ENCODE peak calls at places on chromosomes 12 and 14, in six cellular contexts. J, C, Y, A, P and N are unnamed samples.
A peak's percentile ranks its signal among the peaks of the same experiment; 100 is the strongest.

GRCh38 chr14:73738518-73739173 is 24.5 kb upstream of the PNMA1 start:
- DNase-seq in A (no peak), J (peak; percentile 62), Y (no peak), C (no peak), P (no peak), N (no peak)

GRCh38 chr12:93054021-93054420 is 124.9 kb upstream of the EEA1 start:
- DNase-seq in Y (no peak), J (no peak), P (no peak), C (no peak), A (no peak), N (no peak)

GRCh38 chr14:92397140-92397815 is 74.3 kb downstream of the SLC24A4 start:
- DNase-seq in P (no peak), A (peak; percentile 90), Y (peak; percentile 68), C (no peak), J (no peak), N (peak; percentile 39)

GRCh38 chr14:71521736-71522135 is 410.5 kb upstream of the RGS6 start:
- DNase-seq in P (no peak), C (no peak), J (no peak), Y (no peak), A (peak; percentile 34), N (no peak)

GRCh38 chr14:101076451-101077220 is 173.1 kb upstream of the RTL1 start:
- DNase-seq in P (no peak), A (no peak), Y (no peak), J (peak; percentile 44), C (no peak), N (no peak)

GRCh38 chr12:1629338-1630080 is 478 bp downstream of the WNT5B start:
- DNase-seq in A (no peak), J (no peak), Y (no peak), P (no peak), C (no peak), N (no peak)

GRCh38 chr14:100621806-100622205 is 34.6 kb upstream of the BEGAIN start:
- DNase-seq in P (peak; percentile 26), Y (no peak), C (no peak), A (no peak), J (peak; percentile 46), N (no peak)

GRCh38 chr12:43742106-43742505 is 16.5 kb downstream of the PUS7L start:
- DNase-seq in C (no peak), A (peak; percentile 84), Y (no peak), P (no peak), J (no peak), N (peak; percentile 83)

GRCh38 chr14:83909507-83909906 is 1620.4 kb upstream of the FLRT2 start:
- DNase-seq in Y (no peak), C (no peak), J (no peak), A (no peak), P (no peak), N (no peak)

GRCh38 chr14:24067133-24068082 is 4.0 kb upstream of the CPNE6 start:
- DNase-seq in P (peak; percentile 18), Y (no peak), C (no peak), J (no peak), A (no peak), N (no peak)

DNA sequence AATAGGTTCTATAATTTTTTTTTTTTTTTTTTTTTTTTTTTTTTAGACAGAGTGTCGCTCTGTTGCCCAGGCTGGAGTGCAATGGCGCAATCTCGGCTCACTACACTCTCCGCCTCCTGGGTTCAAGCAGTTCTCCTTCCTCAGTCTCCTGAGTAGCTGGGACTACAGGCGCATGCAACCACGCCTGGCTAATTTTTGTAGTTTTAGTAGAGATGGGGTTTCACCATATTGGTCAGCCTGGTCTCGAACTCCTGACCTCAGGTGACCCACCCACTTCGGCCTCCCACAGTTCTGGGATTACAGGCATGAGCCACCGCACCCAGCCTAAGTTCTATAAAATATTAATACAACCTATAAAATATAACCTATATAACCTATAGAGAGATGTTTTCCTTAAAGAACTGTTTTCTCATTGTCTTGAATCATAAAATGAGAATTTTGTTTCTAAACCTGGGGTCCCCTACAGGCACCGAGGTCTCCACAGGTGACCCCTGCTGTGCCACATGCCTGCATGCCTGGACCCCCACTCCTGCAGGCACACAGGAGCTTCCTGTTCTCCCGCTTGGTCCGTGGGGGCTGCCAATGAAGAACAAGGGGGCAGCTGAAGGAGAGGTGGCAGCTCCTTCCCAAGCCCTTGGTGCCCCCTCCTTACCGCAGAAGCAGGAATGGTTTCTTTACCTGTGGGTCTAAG is 70.9 kb upstream of the ZFP36L1 start:
- DNase-seq in A (no peak), C (no peak), J (no peak), Y (no peak), P (no peak), N (no peak)
- TF ChIP-seq CTCF in A (no peak), C (no peak), J (no peak), Y (no peak), P (no peak), N (no peak)

DNA sequence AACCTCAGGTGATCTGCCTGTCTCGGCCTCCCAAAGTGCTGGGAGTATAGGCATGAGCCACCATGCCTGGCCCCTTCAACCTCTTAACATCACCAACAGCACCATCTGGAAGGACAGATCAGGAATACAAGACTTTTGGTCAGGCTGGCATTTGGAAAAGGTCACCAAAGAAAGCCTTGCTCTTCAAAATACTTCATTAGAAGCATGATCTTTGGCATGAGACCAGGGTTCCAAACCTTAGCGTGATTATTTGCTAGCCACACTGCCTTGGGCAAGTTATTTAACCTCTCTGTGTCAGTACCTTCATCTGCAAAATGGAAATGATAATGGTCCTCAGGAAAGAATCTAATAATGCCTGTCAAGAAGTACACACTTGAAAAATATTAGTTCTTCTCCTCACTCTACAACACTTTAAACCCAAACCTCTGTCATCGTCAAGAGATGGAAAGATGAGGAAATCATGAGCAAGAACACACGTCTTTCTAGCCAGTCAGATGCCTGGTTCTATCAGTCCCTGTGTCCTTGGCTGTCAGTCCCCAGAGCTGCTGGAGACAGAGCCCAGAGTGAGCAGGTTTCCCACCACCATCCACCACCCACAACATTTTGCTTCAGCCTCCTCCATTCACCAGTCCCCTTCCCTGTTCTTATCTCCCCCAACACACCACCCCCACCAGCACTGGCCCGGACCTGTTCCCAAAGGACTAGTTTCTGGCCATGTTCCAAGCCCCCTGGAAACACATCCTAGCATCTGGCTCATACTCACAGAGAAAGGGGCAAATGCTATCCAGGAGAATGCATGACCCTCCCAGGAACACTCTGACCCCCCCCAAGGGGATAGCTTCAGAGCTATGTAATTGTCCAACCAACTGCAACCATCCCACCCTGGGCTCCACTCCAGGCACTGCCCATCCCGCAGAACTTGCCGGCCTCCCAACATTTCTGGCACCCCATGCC is 2.0 kb downstream of the ADCY6 start:
- DNase-seq in C (peak; percentile 61), P (peak; percentile 79), J (no peak), Y (no peak), A (no peak), N (no peak)
- H3K4me3 ChIP-seq in C (peak overlapping the region; percentile 83), P (peak overlapping the region; percentile 94), J (peak overlapping the region; percentile 82), Y (peak overlapping the region; percentile 97), A (peak overlapping the region; percentile 99), N (peak overlapping the region; percentile 83)

DNA sequence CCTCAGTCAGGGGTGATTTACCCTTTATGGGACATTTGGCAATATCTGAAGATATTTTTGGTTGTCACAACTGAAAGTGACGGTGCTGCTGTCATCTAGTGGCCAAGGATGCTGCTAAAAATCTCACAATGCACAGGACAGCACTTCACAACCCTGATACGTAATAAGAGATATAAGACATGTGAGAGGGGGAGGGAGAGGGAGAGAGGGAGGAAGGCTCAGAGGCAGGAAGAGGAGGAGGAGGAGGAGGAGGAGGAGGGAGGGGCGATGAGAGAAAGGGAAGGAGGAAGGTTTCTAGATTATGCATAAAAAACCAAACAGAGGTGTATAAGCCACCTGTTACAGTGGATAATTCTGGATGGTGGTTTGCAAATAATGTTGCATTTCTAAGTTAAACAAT is 14.3 kb downstream of the MYL2 start:
- DNase-seq in P (peak; percentile 6), Y (no peak), J (no peak), C (no peak), A (peak; percentile 24), N (no peak)
- TF ChIP-seq CTCF in P (no peak), Y (no peak), J (no peak), C (no peak), A (peak; percentile 34), N (no peak)

GRCh38 chr12:7612851-7613250 is 52.9 kb downstream of the APOBEC1 start:
- DNase-seq in A (no peak), Y (no peak), C (no peak), P (no peak), J (no peak), N (no peak)

GRCh38 chr12:7609051-7609450 is 56.7 kb downstream of the APOBEC1 start:
- DNase-seq in C (no peak), J (no peak), P (no peak), Y (no peak), A (no peak), N (no peak)

GRCh38 chr12:7608184-7608911 is 57.4 kb downstream of the APOBEC1 start:
- DNase-seq in Y (no peak), C (no peak), A (no peak), P (no peak), J (no peak), N (no peak)

GRCh38 chr12:7605900-7606465 is 59.7 kb downstream of the APOBEC1 start:
- DNase-seq in P (no peak), C (no peak), J (no peak), Y (no peak), A (no peak), N (no peak)

DNA sequence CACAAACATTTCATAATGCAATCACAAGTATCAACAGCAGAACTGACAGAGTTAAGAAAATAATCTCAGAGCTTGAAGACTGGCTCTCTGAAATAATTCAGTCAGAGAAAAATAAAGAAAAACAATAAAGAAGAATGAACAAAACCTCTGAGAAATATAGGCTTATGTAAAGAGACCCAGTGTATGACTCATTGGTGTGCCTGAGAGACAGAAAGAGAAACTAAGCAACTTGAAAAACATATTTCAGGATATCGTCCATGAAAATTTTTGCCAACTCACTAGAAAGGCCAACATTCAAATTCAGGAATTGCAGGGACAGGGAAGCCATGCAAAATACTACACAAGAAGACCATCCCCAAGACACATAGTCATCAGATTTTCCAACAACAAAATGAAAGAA is 56.2 kb downstream of the APOBEC1 start:
- DNase-seq in C (no peak), A (peak; percentile 1), J (no peak), Y (no peak), P (no peak), N (peak; percentile 19)
- H3K4me3 ChIP-seq in C (no peak overlapping the region), A (peak overlapping the region; percentile 47), J (no peak overlapping the region), Y (no peak overlapping the region), P (no peak overlapping the region), N (no peak overlapping the region)

DNA sequence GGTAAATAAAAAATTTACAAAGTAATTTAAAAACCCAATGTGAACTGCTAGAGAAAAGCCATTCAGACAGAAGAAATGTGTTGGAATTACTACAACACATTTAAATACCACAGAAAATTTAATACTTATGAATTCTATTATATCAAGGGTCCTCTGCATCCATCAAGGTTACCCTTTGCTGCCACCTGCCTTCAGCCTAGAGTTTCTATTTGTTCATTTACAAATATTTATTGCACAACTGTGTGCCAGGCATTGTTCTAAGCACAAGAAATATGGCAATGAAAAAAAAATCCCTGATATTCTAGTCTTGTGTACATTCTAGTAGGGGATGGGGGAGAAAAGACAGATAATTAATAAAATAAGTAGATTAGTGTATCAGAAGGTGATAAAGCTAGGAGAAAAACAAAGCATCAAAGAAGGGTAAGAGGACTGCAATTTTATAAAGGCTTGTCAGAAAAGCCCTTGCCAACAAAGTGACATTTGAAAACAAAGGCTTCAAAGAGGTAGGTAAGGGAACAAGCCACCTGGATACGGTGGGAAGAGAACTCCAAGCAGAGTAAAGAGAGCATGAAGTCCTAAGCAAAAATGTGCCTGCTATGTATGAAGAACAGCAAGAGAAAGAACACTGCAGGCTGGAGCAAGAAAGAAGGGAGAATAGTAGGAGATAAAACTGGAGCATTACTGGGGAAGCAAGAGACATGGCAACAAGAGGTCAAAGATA is 59.1 kb upstream of the SLC6A13 start:
- DNase-seq in J (no peak), P (no peak), A (peak; percentile 33), C (no peak), Y (no peak), N (no peak)
- TF ChIP-seq CTCF in J (peak; percentile 16), P (no peak), A (peak; percentile 39), C (peak; percentile 33), Y (peak; percentile 12), N (peak; percentile 10)